ENCODE peak calls at places on chromosomes 13 and 19, in ten cellular contexts. M is heart right ventricle, W is mucosa of descending colon, Y is colonic mucosa, J is HFFc6, L is fibroblast of pulmonary artery, N is cardiac muscle cell, R is RWPE1, T is AG04449, K is stomach. X is an unnamed sample.

GRCh38 chr19:34484328-34484727 is 2.8 kb downstream of the WTIP start:
- DNase-seq in T (no peak), J (no peak), K (no peak), M (peak; percentile 69), W (no peak), R (no peak), N (no peak), Y (no peak), L (no peak), X (no peak)

GRCh38 chr19:11453468-11454341 is 18.3 kb downstream of the PRKCSH start:
- DNase-seq in N (no peak), L (no peak), T (no peak), K (no peak), J (no peak), W (no peak), R (no peak), Y (no peak), M (no peak), X (no peak)

GRCh38 chr13:23637813-23638212 is 67.6 kb downstream of the TNFRSF19 start:
- DNase-seq in T (no peak), W (no peak), J (no peak), Y (no peak), R (no peak), L (no peak), M (peak; percentile 34), N (no peak), K (no peak), X (no peak)

GRCh38 chr19:34041922-34042521 is 130.3 kb upstream of the LSM14A start:
- DNase-seq in W (peak; percentile 63), M (peak; percentile 50), L (peak; percentile 54), T (no peak), J (peak; percentile 52), Y (peak; percentile 74), N (peak; percentile 63), R (no peak), K (peak; percentile 76), X (no peak)

GRCh38 chr19:41226053-41226873 is 7.2 kb downstream of the AXL start:
- DNase-seq in K (peak; percentile 62), L (peak; percentile 92), N (peak; percentile 63), J (peak; percentile 87), Y (peak; percentile 74), R (peak; percentile 94), T (no peak), W (peak; percentile 71), M (peak; percentile 61), X (no peak)

GRCh38 chr13:111178417-111178816 is 63.3 kb downstream of the ARHGEF7 start:
- DNase-seq in T (no peak), M (no peak), Y (no peak), L (no peak), N (no peak), W (no peak), J (no peak), R (no peak), K (no peak), X (no peak)

GRCh38 chr19:7985481-7985911 is 19.9 kb downstream of the ELAVL1 start:
- DNase-seq in K (no peak), L (no peak), R (no peak), N (no peak), J (no peak), W (no peak), M (no peak), T (no peak), Y (no peak), X (no peak)

GRCh38 chr13:55576389-55576788 is 1564.3 kb upstream of the PRR20A start:
- DNase-seq in L (no peak), N (no peak), J (no peak), T (no peak), M (no peak), K (no peak), R (no peak), Y (no peak), W (no peak), X (no peak)

GRCh38 chr19:30880551-30880950 is 468.7 kb downstream of the TSHZ3 start:
- DNase-seq in R (no peak), J (no peak), N (no peak), Y (no peak), L (no peak), T (no peak), M (no peak), W (no peak), K (no peak), X (no peak)

GRCh38 chr13:74306496-74306895 is 172.3 kb upstream of the KLF12 start:
- DNase-seq in L (peak; percentile 20), M (no peak), R (no peak), T (no peak), K (no peak), N (no peak), J (peak; percentile 15), W (no peak), Y (no peak), X (no peak)

GRCh38 chr19:10602330-10603083 is 15.4 kb upstream of the AP1M2 start:
- DNase-seq in T (no peak), W (peak; percentile 90), M (peak; percentile 87), L (peak; percentile 68), J (peak; percentile 24), Y (peak; percentile 90), K (peak; percentile 90), N (peak; percentile 91), R (peak; percentile 97), X (no peak)

GRCh38 chr13:29676941-29677452 is 81.5 kb upstream of the SLC7A1 start:
- DNase-seq in M (no peak), L (no peak), K (no peak), Y (peak; percentile 37), W (no peak), N (no peak), R (peak; percentile 57), T (no peak), J (peak; percentile 27), X (no peak)

GRCh38 chr13:106503272-106503671 is 32.2 kb downstream of the EFNB2 start:
- DNase-seq in R (no peak), K (no peak), L (no peak), Y (no peak), J (no peak), T (no peak), W (no peak), M (no peak), N (no peak), X (no peak)

GRCh38 chr13:30742896-30743295 is 7.6 kb downstream of the ALOX5AP start:
- DNase-seq in M (no peak), N (peak; percentile 28), T (no peak), R (no peak), J (no peak), Y (no peak), L (no peak), W (no peak), K (no peak), X (no peak)

GRCh38 chr19:4534836-4535658 is at the start of gene PLIN5:
- DNase-seq in L (peak; percentile 68), W (peak; percentile 86), R (peak; percentile 77), Y (peak; percentile 87), K (peak; percentile 96), M (peak; percentile 81), J (peak; percentile 15), T (no peak), N (peak; percentile 87), X (no peak)
- TF ChIP-seq CTCF in L (no peak), W (no peak), R (no peak), Y (no peak), K (no peak), M (no peak), J (no peak), T (no peak), N (no peak), X (peak; percentile 11)

DNA sequence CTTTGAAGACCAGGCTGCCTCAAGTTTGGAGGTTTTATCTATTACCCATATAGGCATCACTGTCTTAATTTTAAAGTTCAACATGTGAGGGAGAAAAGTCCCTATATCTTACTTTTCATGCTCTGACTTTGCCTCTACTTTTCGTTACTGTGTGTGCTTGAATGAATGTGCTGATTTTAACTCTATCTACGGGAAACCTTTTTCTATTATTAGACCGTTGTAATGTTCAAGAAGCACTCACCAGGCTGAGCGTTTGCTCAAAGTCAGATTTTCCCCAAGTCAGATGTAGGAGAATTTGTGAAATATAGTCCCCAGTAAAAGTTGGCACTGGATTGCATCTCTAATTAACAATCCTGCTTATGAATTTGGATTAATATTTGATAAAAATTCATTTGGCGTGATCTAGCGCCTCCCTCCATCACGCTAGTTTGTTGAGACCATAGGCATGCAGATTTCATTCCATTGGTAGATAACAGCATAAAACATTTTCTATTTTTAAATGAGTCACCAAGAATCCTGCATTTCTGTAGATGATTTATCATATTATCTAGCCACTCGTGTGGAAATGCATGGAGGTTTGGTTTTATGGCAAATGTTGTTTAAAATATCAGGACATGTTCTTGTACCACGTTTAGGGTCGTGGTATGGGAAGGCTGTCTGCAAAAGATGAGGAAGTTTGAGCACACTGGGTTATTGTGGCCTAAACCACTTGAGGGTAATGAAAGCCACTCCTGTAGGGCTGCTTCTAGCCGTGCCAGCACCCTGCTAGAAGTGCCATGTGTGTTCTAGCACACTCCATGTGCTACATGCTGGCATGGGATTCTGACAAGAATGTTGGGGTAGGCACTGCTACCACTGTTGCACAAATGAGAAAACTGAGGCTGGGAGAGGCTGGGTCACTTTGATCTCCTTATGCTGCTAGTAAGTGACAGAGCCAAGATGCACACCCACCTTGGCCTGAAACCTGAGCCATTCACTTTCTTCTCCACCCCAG is 179.4 kb downstream of the FGF9 start:
- DNase-seq in J (no peak), Y (no peak), T (no peak), M (no peak), K (no peak), R (no peak), W (no peak), L (no peak), N (no peak), X (no peak)
- TF ChIP-seq CTCF in J (no peak), Y (no peak), T (no peak), M (no peak), K (no peak), R (no peak), W (no peak), L (no peak), N (no peak), X (no peak)

DNA sequence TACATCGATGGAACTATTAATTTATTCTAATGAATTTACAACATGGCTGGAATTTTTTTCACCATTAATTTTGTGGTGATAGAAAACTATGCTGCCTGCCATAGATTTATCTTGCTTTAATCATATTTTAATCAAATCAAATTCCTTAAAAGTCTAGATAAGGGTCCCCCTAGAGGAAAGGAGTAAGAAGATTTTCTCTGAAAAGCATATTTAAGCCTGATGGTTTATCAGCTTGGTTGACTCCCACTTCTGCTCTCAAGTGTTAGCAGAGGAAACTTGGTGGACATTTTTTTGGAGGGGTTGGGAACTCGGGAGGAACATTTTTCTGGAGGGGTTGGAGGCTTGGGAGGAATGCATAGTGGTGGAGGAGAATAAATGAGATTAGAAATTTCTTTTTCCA is 253.3 kb downstream of the KCNRG start:
- DNase-seq in M (no peak), R (peak; percentile 9), K (no peak), L (peak; percentile 14), J (no peak), T (no peak), N (no peak), W (no peak), Y (no peak), X (no peak)
- TF ChIP-seq CTCF in M (no peak), R (no peak), K (no peak), L (peak; percentile 13), J (peak; percentile 43), T (no peak), N (peak; percentile 1), W (no peak), Y (no peak), X (peak; percentile 26)

GRCh38 chr19:3626473-3627350 is at the start of gene CACTIN:
- DNase-seq in Y (peak; percentile 100), K (peak; percentile 99), J (peak; percentile 97), T (peak; percentile 86), W (peak; percentile 100), M (peak; percentile 99), N (peak; percentile 99), L (peak; percentile 98), R (peak; percentile 100), X (peak; percentile 72)
- TF ChIP-seq CTCF in Y (no peak), K (no peak), J (no peak), T (no peak), W (no peak), M (peak; percentile 12), N (no peak), L (no peak), R (no peak), X (no peak)

X was measured in epithelial cell of proximal tubule.